ENCODE peak calls at places on chromosomes 3 and 15, in nine cellular contexts. Y is fibroblast of lung; I is esophagus squamous epithelium; A is CD4-positive, CD25-positive, alpha-beta regulatory T cell; G is stomach; F is small intestine; X is esophagus muscularis mucosa; K is effector memory CD4-positive, alpha-beta T cell; T is IMR-90. Z is an unnamed sample. For H3K4me1, the result is how much of the 10 kb centered on the place peaks cover.

GRCh38 chr15:80264031-80264430 is 12.0 kb upstream of the CTXND1 start:
- DNase-seq in Y (peak), I (no peak), A (no peak), G (no peak), F (no peak), X (no peak), K (no peak), T (peak), Z (no peak)

GRCh38 chr3:20320489-20320888 is 134.5 kb upstream of the SGO1 start:
- DNase-seq in Y (no peak), I (no peak), A (no peak), G (peak), F (peak), X (no peak), K (no peak), T (no peak), Z (no peak)

GRCh38 chr3:127425505-127426443 is 137.9 kb upstream of the PRR20G start:
- DNase-seq in Y (no peak), I (no peak), A (no peak), G (no peak), F (no peak), X (no peak), K (no peak), T (no peak), Z (no peak)

GRCh38 chr3:123724306-123724705 is 139.5 kb upstream of the HACD2 start:
- DNase-seq in Y (peak), I (no peak), A (no peak), G (no peak), F (no peak), X (no peak), K (no peak), T (peak), Z (no peak)

GRCh38 chr3:40456279-40456939 is 730 bp upstream of the RPL14 start:
- DNase-seq in Y (no peak), I (no peak), A (no peak), G (no peak), F (no peak), X (no peak), K (no peak), T (no peak), Z (no peak)

GRCh38 chr3:11037966-11038365 is 45.4 kb downstream of the SLC6A1 start:
- DNase-seq in Y (no peak), I (no peak), A (no peak), G (no peak), F (no peak), X (no peak), K (no peak), T (no peak), Z (no peak)

GRCh38 chr3:98513136-98513535 is 9.6 kb downstream of the CLDND1 start:
- DNase-seq in Y (peak), I (no peak), A (no peak), G (no peak), F (no peak), X (no peak), K (no peak), T (peak), Z (peak)

GRCh38 chr3:123766195-123767019 is 117.7 kb downstream of the MYLK start:
- DNase-seq in Y (no peak), I (no peak), A (no peak), G (no peak), F (no peak), X (peak), K (no peak), T (no peak), Z (no peak)

GRCh38 chr3:53628546-53629395 is 134.4 kb downstream of the CACNA1D start:
- DNase-seq in Y (no peak), I (no peak), A (no peak), G (peak), F (no peak), X (peak), K (no peak), T (no peak), Z (peak)

GRCh38 chr3:20060924-20061323 is 20.7 kb downstream of the KAT2B start:
- DNase-seq in Y (peak), I (no peak), A (peak), G (no peak), F (no peak), X (no peak), K (no peak), T (peak), Z (no peak)

GRCh38 chr3:53056442-53056841 is 10.6 kb upstream of the SFMBT1 start:
- DNase-seq in Y (peak), I (no peak), A (no peak), G (peak), F (no peak), X (no peak), K (no peak), T (peak), Z (no peak)

GRCh38 chr15:87740655-87741344 is 515.7 kb downstream of the NTRK3 start:
- DNase-seq in Y (no peak), I (no peak), A (no peak), G (no peak), F (no peak), X (no peak), K (no peak), T (no peak), Z (no peak)

GRCh38 chr3:9932843-9933560 is 632 bp upstream of the CRELD1 start:
- DNase-seq in Y (peak), I (peak), A (peak), G (peak), F (peak), X (peak), K (peak), T (peak), Z (peak)

GRCh38 chr3:100400424-100400781 is 486 bp downstream of the TOMM70 start:
- DNase-seq in Y (peak), I (no peak), A (peak), G (no peak), F (peak), X (no peak), K (peak), T (peak), Z (peak)

GRCh38 chr3:170420307-170420821 is 1.7 kb downstream of the CLDN11 start:
- DNase-seq in Y (peak), I (no peak), A (no peak), G (no peak), F (no peak), X (no peak), K (no peak), T (peak), Z (no peak)

GRCh38 chr15:98120561-98120960 is 160.1 kb downstream of the ARRDC4 start:
- DNase-seq in Y (no peak), I (no peak), A (no peak), G (no peak), F (no peak), X (no peak), K (no peak), T (no peak), Z (peak)

GRCh38 chr15:91549581-91549980 is 303.9 kb upstream of the SLCO3A1 start:
- DNase-seq in Y (no peak), I (no peak), A (no peak), G (no peak), F (no peak), X (no peak), K (no peak), T (no peak), Z (no peak)

GRCh38 chr3:20076296-20076997 is 36.2 kb downstream of the KAT2B start:
- DNase-seq in Y (no peak), I (no peak), A (no peak), G (no peak), F (no peak), X (no peak), K (no peak), T (peak), Z (no peak)

GRCh38 chr15:39397883-39398282 is 183.0 kb upstream of the THBS1 start:
- DNase-seq in Y (peak), I (no peak), A (no peak), G (no peak), F (no peak), X (no peak), K (no peak), T (no peak), Z (no peak)

GRCh38 chr3:71226565-71227281 is 356.8 kb downstream of the FOXP1 start:
- DNase-seq in Y (peak), I (no peak), A (peak), G (no peak), F (no peak), X (no peak), K (peak), T (peak), Z (no peak)

GRCh38 chr3:81477740-81478139 is 283.7 kb downstream of the GBE1 start:
- DNase-seq in Y (no peak), I (no peak), A (no peak), G (no peak), F (no peak), X (no peak), K (no peak), T (no peak), Z (no peak)

GRCh38 chr3:119945286-119945685 is 149.0 kb downstream of the GSK3B start:
- DNase-seq in Y (no peak), I (no peak), A (no peak), G (no peak), F (peak), X (no peak), K (no peak), T (no peak), Z (no peak)

GRCh38 chr3:104873331-104873730 is 493.4 kb upstream of the ALCAM start:
- DNase-seq in Y (peak), I (no peak), A (no peak), G (no peak), F (no peak), X (no peak), K (no peak), T (peak), Z (no peak)

GRCh38 chr3:134155456-134155855 is 95.2 kb downstream of the RYK start:
- DNase-seq in Y (no peak), I (no peak), A (no peak), G (no peak), F (no peak), X (no peak), K (no peak), T (no peak), Z (no peak)

GRCh38 chr3:128283429-128283828 is 130.1 kb downstream of the EEFSEC start:
- DNase-seq in Y (no peak), I (no peak), A (no peak), G (no peak), F (no peak), X (no peak), K (no peak), T (no peak), Z (no peak)

GRCh38 chr3:121839962-121840361 is 5.0 kb downstream of the EAF2 start:
- DNase-seq in Y (no peak), I (no peak), A (no peak), G (no peak), F (no peak), X (no peak), K (no peak), T (no peak), Z (no peak)

GRCh38 chr15:68646156-68646555 is 67.4 kb downstream of the CORO2B start:
- DNase-seq in Y (no peak), I (no peak), A (no peak), G (no peak), F (no peak), X (no peak), K (no peak), T (no peak), Z (no peak)

GRCh38 chr3:66093981-66094380 is 55.3 kb upstream of the MAGI1 start:
- DNase-seq in Y (no peak), I (no peak), A (no peak), G (no peak), F (no peak), X (no peak), K (no peak), T (no peak), Z (no peak)

GRCh38 chr3:66095295-66096001 is 56.7 kb upstream of the MAGI1 start:
- DNase-seq in Y (peak), I (no peak), A (no peak), G (no peak), F (no peak), X (no peak), K (no peak), T (peak), Z (no peak)

GRCh38 chr3:66097647-66098046 is 58.9 kb upstream of the MAGI1 start:
- DNase-seq in Y (no peak), I (no peak), A (no peak), G (no peak), F (no peak), X (no peak), K (no peak), T (no peak), Z (no peak)

DNA sequence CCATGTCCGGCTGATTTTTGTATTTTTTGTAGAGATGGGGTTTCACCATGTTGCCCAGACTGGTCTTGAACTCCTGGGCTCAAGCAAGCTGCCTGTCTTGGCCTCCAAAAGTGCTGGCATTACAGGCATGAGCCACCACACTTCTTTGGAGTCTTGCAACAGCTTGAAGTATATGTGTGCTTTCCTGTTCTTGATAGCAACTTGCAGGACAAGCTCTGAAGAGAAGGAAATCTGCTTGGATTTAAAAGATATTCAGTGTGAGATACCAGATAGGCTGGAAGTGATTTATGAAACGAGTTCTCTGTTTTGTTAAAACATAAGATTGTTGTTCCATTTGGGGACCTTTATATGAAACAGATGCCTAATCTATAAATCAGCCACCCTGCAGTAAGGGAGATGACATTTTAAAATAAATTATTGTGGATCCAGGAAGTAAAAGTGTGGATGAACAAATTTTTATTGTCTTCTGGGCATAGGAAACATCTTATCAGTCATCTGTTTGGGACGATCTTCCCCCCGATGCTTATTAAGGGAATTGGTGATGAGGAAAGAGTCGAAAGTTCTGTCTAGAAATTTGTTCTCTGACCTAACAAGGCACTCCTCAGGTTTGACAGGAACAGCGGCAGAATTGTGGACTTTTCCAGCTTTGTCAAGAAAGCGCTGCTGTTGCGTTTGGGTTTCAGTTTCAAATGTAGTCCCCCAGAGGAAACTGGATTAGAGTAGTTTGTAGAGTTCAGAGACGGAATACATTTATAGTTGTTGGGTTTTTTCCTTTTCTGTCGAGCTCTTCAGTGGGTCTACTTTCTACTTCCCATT is 53.7 kb upstream of the MAGI1 start:
- DNase-seq in Y (no peak), I (no peak), A (no peak), G (no peak), F (no peak), X (no peak), K (no peak), T (no peak), Z (no peak)
- H3K4me1 ChIP-seq in Y (under half), I (under half), A (under half), G (under half), F (under half), X (under half), K (under half), T (under half), Z (under half)

DNA sequence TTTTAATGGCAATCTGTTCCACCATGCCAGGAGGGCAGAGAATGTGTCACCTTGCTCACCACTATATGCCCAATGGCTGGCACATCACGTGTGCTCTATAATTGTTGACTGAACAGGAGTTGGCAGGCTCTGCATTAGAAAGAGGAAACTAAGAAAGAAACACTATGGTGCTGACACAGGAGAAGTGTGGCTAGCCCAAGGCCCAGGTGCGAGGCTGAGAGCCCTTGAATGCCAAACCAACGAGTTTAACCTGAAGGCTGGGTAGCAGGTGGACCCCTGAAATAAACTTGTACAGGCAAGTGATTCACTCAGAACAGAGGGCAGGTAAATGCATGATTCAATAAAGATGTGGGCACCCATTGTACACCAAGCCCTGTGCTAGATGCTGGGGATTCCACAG is 2.4 kb downstream of the CHCHD4 start:
- DNase-seq in Y (no peak), I (no peak), A (no peak), G (no peak), F (no peak), X (peak), K (no peak), T (no peak), Z (no peak)
- H3K27ac ChIP-seq in Y (no peak), I (peak), A (no peak), G (no peak), F (no peak), X (no peak), K (no peak), T (no peak), Z (no peak)

GRCh38 chr15:45587861-45588170 is 637 bp downstream of the BLOC1S6 start:
- DNase-seq in Y (no peak), I (no peak), A (no peak), G (no peak), F (no peak), X (no peak), K (no peak), T (no peak), Z (no peak)
- H3K4me1 ChIP-seq in Y (under half), I (under half), A (half or more), G (half or more), F (under half), X (half or more), K (under half), T (under half), Z (under half)

DNA sequence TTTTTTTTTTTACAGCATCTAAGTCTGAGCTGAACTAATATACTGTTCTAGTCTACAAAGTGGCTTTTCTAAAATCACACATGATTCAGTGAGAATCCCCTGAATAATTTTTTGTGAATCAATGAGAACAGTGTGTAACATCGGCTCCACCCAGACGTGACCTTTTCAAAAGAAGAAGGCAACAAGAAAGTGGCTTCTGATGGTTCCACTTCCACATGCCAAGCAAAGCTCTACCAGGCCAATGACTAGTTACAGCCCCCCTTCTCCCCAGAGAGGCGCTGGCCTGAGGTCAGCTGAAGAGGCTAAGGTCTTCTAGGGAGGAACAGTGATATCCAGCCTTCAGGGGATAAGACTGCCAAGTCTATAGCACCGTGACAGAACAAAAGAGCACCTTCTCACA is 178.1 kb downstream of the OSBPL10 start:
- DNase-seq in Y (no peak), I (no peak), A (no peak), G (no peak), F (no peak), X (no peak), K (no peak), T (no peak), Z (no peak)
- H3K27ac ChIP-seq in Y (no peak), I (no peak), A (no peak), G (no peak), F (no peak), X (no peak), K (no peak), T (no peak), Z (no peak)

GRCh38 chr15:101596633-101597032 is 55.5 kb downstream of the TM2D3 start:
- DNase-seq in Y (no peak), I (no peak), A (no peak), G (no peak), F (no peak), X (no peak), K (no peak), T (no peak), Z (no peak)
- H3K4me1 ChIP-seq in Y (under half), I (under half), A (under half), G (under half), F (under half), X (under half), K (under half), T (under half), Z (under half)

GRCh38 chr3:58324675-58325390 is 7.9 kb upstream of the PXK start:
- DNase-seq in Y (no peak), I (no peak), A (no peak), G (no peak), F (no peak), X (no peak), K (no peak), T (no peak), Z (no peak)

GRCh38 chr3:58325525-58325992 is 7.1 kb upstream of the PXK start:
- DNase-seq in Y (no peak), I (no peak), A (no peak), G (no peak), F (peak), X (no peak), K (no peak), T (peak), Z (no peak)

GRCh38 chr3:58321791-58322190 is 10.9 kb upstream of the PXK start:
- DNase-seq in Y (no peak), I (no peak), A (no peak), G (no peak), F (no peak), X (no peak), K (no peak), T (no peak), Z (no peak)

GRCh38 chr3:58322793-58323192 is 9.9 kb upstream of the PXK start:
- DNase-seq in Y (no peak), I (no peak), A (no peak), G (no peak), F (no peak), X (no peak), K (no peak), T (no peak), Z (no peak)

GRCh38 chr3:58323795-58324674 is 8.7 kb upstream of the PXK start:
- DNase-seq in Y (no peak), I (no peak), A (peak), G (no peak), F (no peak), X (no peak), K (no peak), T (peak), Z (no peak)
- H3K27ac ChIP-seq in Y (no peak), I (no peak), A (peak), G (no peak), F (no peak), X (no peak), K (peak), T (peak), Z (peak)

GRCh38 chr3:42022355-42022754 is 60.5 kb upstream of the ULK4 start:
- DNase-seq in Y (no peak), I (no peak), A (no peak), G (no peak), F (no peak), X (no peak), K (no peak), T (no peak), Z (no peak)

GRCh38 chr3:42023380-42023779 is 61.5 kb upstream of the ULK4 start:
- DNase-seq in Y (no peak), I (no peak), A (peak), G (no peak), F (no peak), X (no peak), K (no peak), T (no peak), Z (no peak)

GRCh38 chr3:42019144-42019952 is 57.4 kb upstream of the ULK4 start:
- DNase-seq in Y (no peak), I (no peak), A (no peak), G (peak), F (peak), X (no peak), K (no peak), T (no peak), Z (no peak)

GRCh38 chr3:42019953-42020260 is 58.0 kb upstream of the ULK4 start:
- DNase-seq in Y (no peak), I (no peak), A (no peak), G (no peak), F (no peak), X (no peak), K (no peak), T (no peak), Z (no peak)

GRCh38 chr3:42020681-42021307 is 58.9 kb upstream of the ULK4 start:
- DNase-seq in Y (peak), I (no peak), A (no peak), G (no peak), F (no peak), X (no peak), K (no peak), T (peak), Z (peak)
- H3K4me1 ChIP-seq in Y (under half), I (under half), A (under half), G (half or more), F (under half), X (half or more), K (under half), T (under half), Z (under half)